ENCODE peak calls at places on chromosomes 3 and 15, in six cellular contexts. One of them, this sample, is unnamed.

GRCh38 chr3:23115171-23115877 is 87.8 kb upstream of the UBE2E2 start:
- DNase-seq in neural crest cell: no peak
- DNase-seq in psoas muscle: no peak
- DNase-seq in AG20443: no peak
- DNase-seq in ureter: no peak
- DNase-seq in ACHN: no peak
- DNase-seq in this sample: no peak

GRCh38 chr3:33441322-33441976 is 1.2 kb upstream of the UBP1 start:
- DNase-seq in neural crest cell: no peak
- DNase-seq in psoas muscle: no peak
- DNase-seq in AG20443: no peak
- DNase-seq in ureter: peak
- DNase-seq in ACHN: no peak
- DNase-seq in this sample: no peak

GRCh38 chr3:51371943-51372557 is 13.0 kb upstream of the MANF start:
- DNase-seq in neural crest cell: peak
- DNase-seq in psoas muscle: no peak
- DNase-seq in AG20443: peak
- DNase-seq in ureter: peak
- DNase-seq in ACHN: peak
- DNase-seq in this sample: peak

GRCh38 chr15:52428297-52428696 is 100.4 kb downstream of the MYO5A start:
- DNase-seq in neural crest cell: no peak
- DNase-seq in psoas muscle: no peak
- DNase-seq in AG20443: no peak
- DNase-seq in ureter: no peak
- DNase-seq in ACHN: no peak
- DNase-seq in this sample: no peak

GRCh38 chr3:194135806-194136518 is at the start of gene HES1:
- DNase-seq in neural crest cell: peak
- DNase-seq in psoas muscle: peak
- DNase-seq in AG20443: peak
- DNase-seq in ureter: peak
- DNase-seq in ACHN: peak
- DNase-seq in this sample: peak

GRCh38 chr15:45921376-45921775 is 286.5 kb downstream of the SQOR start:
- DNase-seq in neural crest cell: no peak
- DNase-seq in psoas muscle: no peak
- DNase-seq in AG20443: peak
- DNase-seq in ureter: no peak
- DNase-seq in ACHN: no peak
- DNase-seq in this sample: no peak

GRCh38 chr3:13821156-13821555 is 58.7 kb downstream of the WNT7A start:
- DNase-seq in neural crest cell: no peak
- DNase-seq in psoas muscle: peak
- DNase-seq in AG20443: no peak
- DNase-seq in ureter: no peak
- DNase-seq in ACHN: no peak
- DNase-seq in this sample: no peak

GRCh38 chr15:63506537-63507035 is 2.2 kb downstream of the USP3 start:
- DNase-seq in neural crest cell: no peak
- DNase-seq in psoas muscle: no peak
- DNase-seq in AG20443: no peak
- DNase-seq in ureter: no peak
- DNase-seq in ACHN: no peak
- DNase-seq in this sample: peak

GRCh38 chr3:38153986-38154608 is 11.2 kb upstream of the OXSR1 start:
- DNase-seq in neural crest cell: no peak
- DNase-seq in psoas muscle: no peak
- DNase-seq in AG20443: peak
- DNase-seq in ureter: no peak
- DNase-seq in ACHN: no peak
- DNase-seq in this sample: no peak

GRCh38 chr3:109081746-109082510 is 36.0 kb downstream of the MORC1 start:
- DNase-seq in neural crest cell: peak
- DNase-seq in psoas muscle: no peak
- DNase-seq in AG20443: peak
- DNase-seq in ureter: no peak
- DNase-seq in ACHN: peak
- DNase-seq in this sample: peak